ENCODE peak calls at places on chromosomes 5 and 9, in nine cellular contexts. One of them, this sample, is unnamed.

GRCh38 chr5:39650234-39650816 is 225.5 kb upstream of the DAB2 start:
- DNase-seq in CD8-positive, alpha-beta T cell: no peak
- DNase-seq in EH: peak
- DNase-seq in HuH-7: no peak
- DNase-seq in progenitor cell of endocrine pancreas: no peak
- DNase-seq in NCI-H1105 treated with DMSO at 0.1 percent for 48 hours: no peak
- DNase-seq in SHP77: no peak
- DNase-seq in T-helper 9 cell: no peak
- DNase-seq in EL: peak
- DNase-seq in this sample: no peak

GRCh38 chr5:41435276-41435675 is 75.1 kb downstream of the PLCXD3 start:
- DNase-seq in EL: no peak
- DNase-seq in SHP77: no peak
- DNase-seq in progenitor cell of endocrine pancreas: no peak
- DNase-seq in HuH-7: no peak
- DNase-seq in CD8-positive, alpha-beta T cell: no peak
- DNase-seq in NCI-H1105 treated with DMSO at 0.1 percent for 48 hours: no peak
- DNase-seq in EH: no peak
- DNase-seq in T-helper 9 cell: no peak
- DNase-seq in this sample: no peak

GRCh38 chr5:31347558-31347905 is 154.0 kb downstream of the CDH6 start:
- DNase-seq in EL: peak
- DNase-seq in HuH-7: no peak
- DNase-seq in T-helper 9 cell: no peak
- DNase-seq in progenitor cell of endocrine pancreas: no peak
- DNase-seq in CD8-positive, alpha-beta T cell: no peak
- DNase-seq in NCI-H1105 treated with DMSO at 0.1 percent for 48 hours: no peak
- DNase-seq in SHP77: no peak
- DNase-seq in EH: peak
- DNase-seq in this sample: no peak

GRCh38 chr5:27158775-27159174 is 120.4 kb upstream of the CDH9 start:
- DNase-seq in CD8-positive, alpha-beta T cell: no peak
- DNase-seq in progenitor cell of endocrine pancreas: no peak
- DNase-seq in NCI-H1105 treated with DMSO at 0.1 percent for 48 hours: no peak
- DNase-seq in EH: no peak
- DNase-seq in SHP77: no peak
- DNase-seq in HuH-7: no peak
- DNase-seq in T-helper 9 cell: no peak
- DNase-seq in EL: no peak
- DNase-seq in this sample: no peak

GRCh38 chr9:98287383-98287782 is 31.9 kb upstream of the TBC1D2 start:
- DNase-seq in NCI-H1105 treated with DMSO at 0.1 percent for 48 hours: no peak
- DNase-seq in SHP77: no peak
- DNase-seq in CD8-positive, alpha-beta T cell: no peak
- DNase-seq in EL: peak
- DNase-seq in progenitor cell of endocrine pancreas: no peak
- DNase-seq in T-helper 9 cell: no peak
- DNase-seq in HuH-7: no peak
- DNase-seq in EH: no peak
- DNase-seq in this sample: peak

GRCh38 chr5:169201597-169201996 is 99.3 kb downstream of the SLIT3 start:
- DNase-seq in HuH-7: no peak
- DNase-seq in SHP77: no peak
- DNase-seq in EL: no peak
- DNase-seq in progenitor cell of endocrine pancreas: no peak
- DNase-seq in EH: no peak
- DNase-seq in T-helper 9 cell: no peak
- DNase-seq in CD8-positive, alpha-beta T cell: no peak
- DNase-seq in NCI-H1105 treated with DMSO at 0.1 percent for 48 hours: no peak
- DNase-seq in this sample: no peak

GRCh38 chr5:28984642-28985041 is 1946.3 kb upstream of the CDH9 start:
- DNase-seq in T-helper 9 cell: no peak
- DNase-seq in NCI-H1105 treated with DMSO at 0.1 percent for 48 hours: no peak
- DNase-seq in CD8-positive, alpha-beta T cell: no peak
- DNase-seq in EL: no peak
- DNase-seq in HuH-7: no peak
- DNase-seq in progenitor cell of endocrine pancreas: no peak
- DNase-seq in SHP77: no peak
- DNase-seq in EH: no peak
- DNase-seq in this sample: no peak

GRCh38 chr9:135070198-135070951 is 17.1 kb upstream of the OLFM1 start:
- DNase-seq in NCI-H1105 treated with DMSO at 0.1 percent for 48 hours: no peak
- DNase-seq in progenitor cell of endocrine pancreas: no peak
- DNase-seq in EL: no peak
- DNase-seq in T-helper 9 cell: no peak
- DNase-seq in EH: no peak
- DNase-seq in CD8-positive, alpha-beta T cell: no peak
- DNase-seq in HuH-7: no peak
- DNase-seq in SHP77: no peak
- DNase-seq in this sample: no peak

GRCh38 chr5:108661590-108662219 is 86.0 kb upstream of the FER start:
- DNase-seq in CD8-positive, alpha-beta T cell: no peak
- DNase-seq in progenitor cell of endocrine pancreas: no peak
- DNase-seq in EH: peak
- DNase-seq in SHP77: no peak
- DNase-seq in NCI-H1105 treated with DMSO at 0.1 percent for 48 hours: no peak
- DNase-seq in T-helper 9 cell: no peak
- DNase-seq in EL: peak
- DNase-seq in HuH-7: no peak
- DNase-seq in this sample: peak

GRCh38 chr5:171093598-171093997 is 215.4 kb upstream of the TLX3 start:
- DNase-seq in SHP77: no peak
- DNase-seq in EH: peak
- DNase-seq in NCI-H1105 treated with DMSO at 0.1 percent for 48 hours: peak
- DNase-seq in T-helper 9 cell: no peak
- DNase-seq in progenitor cell of endocrine pancreas: no peak
- DNase-seq in EL: peak
- DNase-seq in HuH-7: no peak
- DNase-seq in CD8-positive, alpha-beta T cell: no peak
- DNase-seq in this sample: no peak

GRCh38 chr5:128002420-128002819 is 81.1 kb upstream of the SLC12A2 start:
- DNase-seq in HuH-7: no peak
- DNase-seq in progenitor cell of endocrine pancreas: no peak
- DNase-seq in T-helper 9 cell: no peak
- DNase-seq in CD8-positive, alpha-beta T cell: no peak
- DNase-seq in NCI-H1105 treated with DMSO at 0.1 percent for 48 hours: no peak
- DNase-seq in EH: no peak
- DNase-seq in EL: no peak
- DNase-seq in SHP77: no peak
- DNase-seq in this sample: no peak

GRCh38 chr9:129761293-129761900 is 8.6 kb upstream of the PTGES start:
- DNase-seq in NCI-H1105 treated with DMSO at 0.1 percent for 48 hours: no peak
- DNase-seq in SHP77: no peak
- DNase-seq in EH: peak
- DNase-seq in HuH-7: no peak
- DNase-seq in T-helper 9 cell: no peak
- DNase-seq in EL: peak
- DNase-seq in progenitor cell of endocrine pancreas: no peak
- DNase-seq in CD8-positive, alpha-beta T cell: no peak
- DNase-seq in this sample: peak

GRCh38 chr9:35079041-35079425 is 709 bp downstream of the FANCG start:
- DNase-seq in EL: peak
- DNase-seq in T-helper 9 cell: no peak
- DNase-seq in SHP77: no peak
- DNase-seq in NCI-H1105 treated with DMSO at 0.1 percent for 48 hours: peak
- DNase-seq in HuH-7: no peak
- DNase-seq in CD8-positive, alpha-beta T cell: no peak
- DNase-seq in EH: no peak
- DNase-seq in progenitor cell of endocrine pancreas: no peak
- DNase-seq in this sample: no peak

GRCh38 chr5:109656829-109657228 is 32.9 kb upstream of the MAN2A1 start:
- DNase-seq in HuH-7: no peak
- DNase-seq in T-helper 9 cell: peak
- DNase-seq in NCI-H1105 treated with DMSO at 0.1 percent for 48 hours: no peak
- DNase-seq in EH: peak
- DNase-seq in EL: peak
- DNase-seq in SHP77: no peak
- DNase-seq in progenitor cell of endocrine pancreas: no peak
- DNase-seq in CD8-positive, alpha-beta T cell: peak
- DNase-seq in this sample: peak

GRCh38 chr5:157182143-157182757 is 1.6 kb downstream of the ITK start:
- DNase-seq in CD8-positive, alpha-beta T cell: no peak
- DNase-seq in HuH-7: no peak
- DNase-seq in NCI-H1105 treated with DMSO at 0.1 percent for 48 hours: no peak
- DNase-seq in T-helper 9 cell: no peak
- DNase-seq in SHP77: no peak
- DNase-seq in progenitor cell of endocrine pancreas: no peak
- DNase-seq in EH: no peak
- DNase-seq in EL: no peak
- DNase-seq in this sample: no peak

GRCh38 chr9:104914458-104914857 is 13.5 kb downstream of the ABCA1 start:
- DNase-seq in progenitor cell of endocrine pancreas: no peak
- DNase-seq in EL: no peak
- DNase-seq in SHP77: no peak
- DNase-seq in T-helper 9 cell: no peak
- DNase-seq in NCI-H1105 treated with DMSO at 0.1 percent for 48 hours: no peak
- DNase-seq in CD8-positive, alpha-beta T cell: no peak
- DNase-seq in EH: no peak
- DNase-seq in HuH-7: no peak
- DNase-seq in this sample: no peak

GRCh38 chr5:163564321-163564924 is 59.0 kb downstream of the MAT2B start:
- DNase-seq in EL: peak
- DNase-seq in EH: peak
- DNase-seq in HuH-7: peak
- DNase-seq in T-helper 9 cell: peak
- DNase-seq in SHP77: peak
- DNase-seq in CD8-positive, alpha-beta T cell: peak
- DNase-seq in progenitor cell of endocrine pancreas: peak
- DNase-seq in NCI-H1105 treated with DMSO at 0.1 percent for 48 hours: peak
- DNase-seq in this sample: peak

GRCh38 chr9:125495137-125496119 is 211.6 kb downstream of the MAPKAP1 start:
- DNase-seq in NCI-H1105 treated with DMSO at 0.1 percent for 48 hours: no peak
- DNase-seq in CD8-positive, alpha-beta T cell: no peak
- DNase-seq in EL: peak
- DNase-seq in EH: peak
- DNase-seq in T-helper 9 cell: no peak
- DNase-seq in progenitor cell of endocrine pancreas: no peak
- DNase-seq in HuH-7: no peak
- DNase-seq in SHP77: no peak
- DNase-seq in this sample: no peak

GRCh38 chr9:88773627-88774244 is 217.5 kb upstream of the S1PR3 start:
- DNase-seq in progenitor cell of endocrine pancreas: no peak
- DNase-seq in HuH-7: no peak
- DNase-seq in NCI-H1105 treated with DMSO at 0.1 percent for 48 hours: no peak
- DNase-seq in CD8-positive, alpha-beta T cell: no peak
- DNase-seq in EH: peak
- DNase-seq in T-helper 9 cell: no peak
- DNase-seq in SHP77: no peak
- DNase-seq in EL: no peak
- DNase-seq in this sample: no peak

GRCh38 chr5:80960531-80961375 is 590 bp downstream of the RASGRF2 start:
- DNase-seq in HuH-7: no peak
- DNase-seq in NCI-H1105 treated with DMSO at 0.1 percent for 48 hours: peak
- DNase-seq in progenitor cell of endocrine pancreas: peak
- DNase-seq in EL: peak
- DNase-seq in T-helper 9 cell: peak
- DNase-seq in SHP77: no peak
- DNase-seq in CD8-positive, alpha-beta T cell: peak
- DNase-seq in EH: peak
- DNase-seq in this sample: no peak

GRCh38 chr9:1238407-1238806 is 188.2 kb downstream of the DMRT2 start:
- DNase-seq in T-helper 9 cell: no peak
- DNase-seq in EL: no peak
- DNase-seq in progenitor cell of endocrine pancreas: no peak
- DNase-seq in HuH-7: no peak
- DNase-seq in CD8-positive, alpha-beta T cell: no peak
- DNase-seq in EH: no peak
- DNase-seq in NCI-H1105 treated with DMSO at 0.1 percent for 48 hours: no peak
- DNase-seq in SHP77: no peak
- DNase-seq in this sample: no peak

GRCh38 chr9:88041447-88041846 is 67.1 kb upstream of the CDK20 start:
- DNase-seq in EH: peak
- DNase-seq in SHP77: no peak
- DNase-seq in CD8-positive, alpha-beta T cell: no peak
- DNase-seq in T-helper 9 cell: no peak
- DNase-seq in NCI-H1105 treated with DMSO at 0.1 percent for 48 hours: no peak
- DNase-seq in HuH-7: no peak
- DNase-seq in progenitor cell of endocrine pancreas: no peak
- DNase-seq in EL: no peak
- DNase-seq in this sample: no peak

GRCh38 chr5:181224390-181225234 is 1.5 kb downstream of the TRIM41 start:
- DNase-seq in SHP77: no peak
- DNase-seq in NCI-H1105 treated with DMSO at 0.1 percent for 48 hours: no peak
- DNase-seq in progenitor cell of endocrine pancreas: no peak
- DNase-seq in CD8-positive, alpha-beta T cell: peak
- DNase-seq in HuH-7: no peak
- DNase-seq in T-helper 9 cell: peak
- DNase-seq in EH: no peak
- DNase-seq in EL: no peak
- DNase-seq in this sample: no peak

GRCh38 chr9:129709471-129710460 is 43.1 kb downstream of the PTGES start:
- DNase-seq in T-helper 9 cell: no peak
- DNase-seq in EL: no peak
- DNase-seq in CD8-positive, alpha-beta T cell: no peak
- DNase-seq in HuH-7: no peak
- DNase-seq in progenitor cell of endocrine pancreas: no peak
- DNase-seq in NCI-H1105 treated with DMSO at 0.1 percent for 48 hours: no peak
- DNase-seq in SHP77: no peak
- DNase-seq in EH: no peak
- DNase-seq in this sample: no peak

GRCh38 chr5:152113401-152113800 is 188.8 kb upstream of the GLRA1 start:
- DNase-seq in progenitor cell of endocrine pancreas: no peak
- DNase-seq in NCI-H1105 treated with DMSO at 0.1 percent for 48 hours: no peak
- DNase-seq in HuH-7: no peak
- DNase-seq in EH: no peak
- DNase-seq in SHP77: no peak
- DNase-seq in EL: no peak
- DNase-seq in CD8-positive, alpha-beta T cell: peak
- DNase-seq in T-helper 9 cell: peak
- DNase-seq in this sample: no peak

GRCh38 chr5:53170748-53171349 is 61.3 kb upstream of the MOCS2 start:
- DNase-seq in NCI-H1105 treated with DMSO at 0.1 percent for 48 hours: peak
- DNase-seq in CD8-positive, alpha-beta T cell: no peak
- DNase-seq in HuH-7: peak
- DNase-seq in EL: peak
- DNase-seq in T-helper 9 cell: no peak
- DNase-seq in progenitor cell of endocrine pancreas: no peak
- DNase-seq in EH: peak
- DNase-seq in SHP77: no peak
- DNase-seq in this sample: no peak

GRCh38 chr9:16133556-16134227 is 580.8 kb downstream of the CCDC171 start:
- DNase-seq in EL: peak
- DNase-seq in EH: peak
- DNase-seq in progenitor cell of endocrine pancreas: no peak
- DNase-seq in NCI-H1105 treated with DMSO at 0.1 percent for 48 hours: peak
- DNase-seq in CD8-positive, alpha-beta T cell: no peak
- DNase-seq in T-helper 9 cell: no peak
- DNase-seq in SHP77: peak
- DNase-seq in HuH-7: peak
- DNase-seq in this sample: peak

This sample was measured in hepatic stellate cell.